ENCODE peak calls at places on chromosomes 11 and 22, in nine cellular contexts. U is T follicular helper cell; R is lower leg skin; Q is neural crest cell; T is HEK293T; C is stimulated activated CD8-positive, alpha-beta memory T cell treated with anti-CD3 and anti-CD28 coated beads, Interleukin-15, amount 100 ng/mL, for 4 hours; O is stimulated activated effector memory CD8-positive, alpha-beta T cell treated with anti-CD3 and anti-CD28 coated beads, Interleukin-12 subunit alpha, Interleukin-12 subunit beta, amount 100 ng/mL, for 72 hours; D is AG09319; E is HCEC 1CT. K is an unnamed sample.

GRCh38 chr22:21014202-21015050 is 539 bp upstream of the P2RX6 start:
- DNase-seq in U (peak; percentile 70), R (peak; percentile 62), Q (peak; percentile 94), T (peak; percentile 99), C (peak; percentile 62), O (peak; percentile 92), D (peak; percentile 71), E (peak; percentile 87), K (peak; percentile 84)

GRCh38 chr22:25373961-25374360 is 154.5 kb downstream of the CRYBB2 start:
- DNase-seq in U (no peak), R (no peak), Q (no peak), T (no peak), C (no peak), O (no peak), D (no peak), E (no peak), K (no peak)

GRCh38 chr22:49023161-49023878 is 804.4 kb downstream of the BRD1 start:
- DNase-seq in U (no peak), R (no peak), Q (no peak), T (no peak), C (no peak), O (no peak), D (no peak), E (no peak), K (no peak)

GRCh38 chr11:10680956-10681487 is 12.5 kb downstream of the IRAG1 start:
- DNase-seq in U (no peak), R (no peak), Q (no peak), T (no peak), C (no peak), O (no peak), D (no peak), E (no peak), K (no peak)

GRCh38 chr11:24524156-24524555 is 27.3 kb downstream of the LUZP2 start:
- DNase-seq in U (no peak), R (no peak), Q (no peak), T (no peak), C (no peak), O (no peak), D (no peak), E (no peak), K (no peak)

GRCh38 chr11:11667056-11667455 is 45.3 kb upstream of the GALNT18 start:
- DNase-seq in U (no peak), R (no peak), Q (no peak), T (no peak), C (no peak), O (peak; percentile 22), D (no peak), E (no peak), K (no peak)

GRCh38 chr22:31619611-31620300 is 42.3 kb downstream of the PISD start:
- DNase-seq in U (no peak), R (no peak), Q (no peak), T (no peak), C (no peak), O (no peak), D (no peak), E (no peak), K (no peak)

GRCh38 chr11:123479048-123479837 is 49.2 kb downstream of the GRAMD1B start:
- DNase-seq in U (no peak), R (no peak), Q (no peak), T (no peak), C (no peak), O (no peak), D (no peak), E (no peak), K (no peak)

GRCh38 chr11:17533341-17533740 is 10.9 kb downstream of the USH1C start:
- DNase-seq in U (no peak), R (no peak), Q (no peak), T (no peak), C (no peak), O (no peak), D (no peak), E (no peak), K (no peak)

K was measured in memory B cell.